ENCODE peak calls at places on chromosome 21, in eight cellular contexts. P is left ventricle myocardium inferior; J is GM23248; K is body of pancreas; Q is CD8-positive, alpha-beta memory T cell; G is ovary; W is HepG2; T is naive thymus-derived CD4-positive, alpha-beta T cell. B is an unnamed sample. For H3K36me3, the result is how much of the 10 kb centered on the place peaks cover.

GRCh38 chr21:37447288-37447936 is 80.8 kb downstream of the DYRK1A start:
- DNase-seq in P (no peak), J (no peak), K (no peak), Q (no peak), G (no peak), W (no peak), T (no peak), B (no peak)

GRCh38 chr21:42456457-42456856 is 39.6 kb downstream of the RSPH1 start:
- DNase-seq in P (no peak), J (no peak), K (no peak), Q (no peak), G (no peak), W (no peak), T (peak), B (peak)

GRCh38 chr21:34333150-34333739 is 30.6 kb upstream of the KCNE2 start:
- DNase-seq in P (no peak), J (no peak), K (no peak), Q (no peak), G (no peak), W (no peak), T (no peak), B (no peak)

GRCh38 chr21:42298237-42298636 is 17.0 kb downstream of the TFF3 start:
- DNase-seq in P (no peak), J (no peak), K (no peak), Q (no peak), G (no peak), W (no peak), T (no peak), B (peak)

GRCh38 chr21:33801424-33802405 is 113.9 kb downstream of the ATP5PO start:
- DNase-seq in P (no peak), J (peak), K (peak), Q (no peak), G (no peak), W (peak), T (no peak), B (peak)

GRCh38 chr21:40562603-40563002 is 284.4 kb downstream of the DSCAM start:
- DNase-seq in P (no peak), J (no peak), K (no peak), Q (no peak), G (no peak), W (no peak), T (no peak), B (no peak)

GRCh38 chr21:38179504-38179900 is 77.3 kb upstream of the KCNJ15 start:
- DNase-seq in P (no peak), J (peak), K (no peak), Q (no peak), G (no peak), W (no peak), T (no peak), B (no peak)

GRCh38 chr21:15437873-15438272 is 291.9 kb upstream of the USP25 start:
- DNase-seq in P (no peak), J (peak), K (no peak), Q (no peak), G (no peak), W (no peak), T (no peak), B (no peak)

GRCh38 chr21:37675202-37675801 is 241.0 kb downstream of the KCNJ6 start:
- DNase-seq in P (peak), J (peak), K (peak), Q (peak), G (peak), W (no peak), T (peak), B (peak)

GRCh38 chr21:38139380-38140168 is 117.2 kb upstream of the KCNJ15 start:
- DNase-seq in P (no peak), J (peak), K (no peak), Q (no peak), G (no peak), W (peak), T (no peak), B (no peak)

GRCh38 chr21:28832013-28832714 is 160.5 kb downstream of the LTN1 start:
- DNase-seq in P (no peak), J (peak), K (no peak), Q (no peak), G (no peak), W (peak), T (no peak), B (no peak)

GRCh38 chr21:31184462-31184861 is 146.2 kb upstream of the KRTAP19-8 start:
- DNase-seq in P (no peak), J (no peak), K (no peak), Q (peak), G (no peak), W (no peak), T (peak), B (no peak)

GRCh38 chr21:38930838-38931237 is 125.1 kb downstream of the ETS2 start:
- DNase-seq in P (no peak), J (peak), K (no peak), Q (no peak), G (no peak), W (no peak), T (no peak), B (no peak)

GRCh38 chr21:25689226-25689625 is 45.5 kb downstream of the ATP5PF start:
- DNase-seq in P (no peak), J (peak), K (no peak), Q (no peak), G (no peak), W (no peak), T (no peak), B (no peak)

GRCh38 chr21:30446969-30447368 is 6.9 kb downstream of the KRTAP15-1 start:
- DNase-seq in P (no peak), J (no peak), K (no peak), Q (no peak), G (no peak), W (no peak), T (no peak), B (no peak)

GRCh38 chr21:37166733-37167132 is 93.7 kb downstream of the TTC3 start:
- DNase-seq in P (no peak), J (no peak), K (no peak), Q (no peak), G (no peak), W (no peak), T (no peak), B (peak)

GRCh38 chr21:28884481-28884880 is 108.2 kb downstream of the LTN1 start:
- DNase-seq in P (no peak), J (peak), K (no peak), Q (no peak), G (no peak), W (no peak), T (peak), B (no peak)

GRCh38 chr21:15617968-15618367 is 111.8 kb upstream of the USP25 start:
- DNase-seq in P (no peak), J (peak), K (no peak), Q (no peak), G (no peak), W (no peak), T (no peak), B (no peak)

GRCh38 chr21:30146558-30147282 is 19.9 kb downstream of the CLDN17 start:
- DNase-seq in P (no peak), J (no peak), K (no peak), Q (no peak), G (no peak), W (no peak), T (no peak), B (no peak)

GRCh38 chr21:15457962-15458361 is 271.8 kb upstream of the USP25 start:
- DNase-seq in P (no peak), J (no peak), K (no peak), Q (no peak), G (no peak), W (no peak), T (no peak), B (no peak)

GRCh38 chr21:26091480-26092018 is 79.0 kb downstream of the APP start:
- DNase-seq in P (no peak), J (no peak), K (no peak), Q (no peak), G (no peak), W (no peak), T (no peak), B (no peak)

GRCh38 chr21:41507521-41508414 is at the start of gene TMPRSS2:
- DNase-seq in P (no peak), J (no peak), K (peak), Q (no peak), G (no peak), W (no peak), T (no peak), B (peak)

GRCh38 chr21:41168391-41169257 is 664 bp downstream of the BACE2 start:
- DNase-seq in P (peak), J (peak), K (peak), Q (no peak), G (peak), W (no peak), T (no peak), B (peak)

GRCh38 chr21:42379425-42380215 is 13.3 kb upstream of the TFF1 start:
- DNase-seq in P (no peak), J (no peak), K (no peak), Q (no peak), G (no peak), W (no peak), T (no peak), B (no peak)

GRCh38 chr21:41431788-41432548 is 5.9 kb downstream of the MX1 start:
- DNase-seq in P (no peak), J (no peak), K (no peak), Q (no peak), G (no peak), W (no peak), T (no peak), B (no peak)

GRCh38 chr21:22657786-22658185 is 1659.6 kb downstream of the NCAM2 start:
- DNase-seq in P (no peak), J (no peak), K (no peak), Q (no peak), G (no peak), W (no peak), T (no peak), B (no peak)

GRCh38 chr21:42287193-42288083 is 27.8 kb downstream of the TFF3 start:
- DNase-seq in P (no peak), J (no peak), K (no peak), Q (no peak), G (no peak), W (no peak), T (no peak), B (no peak)

GRCh38 chr21:41953831-41954653 is at the start of gene C2CD2:
- DNase-seq in P (peak), J (peak), K (peak), Q (no peak), G (peak), W (peak), T (no peak), B (peak)

GRCh38 chr21:37915941-37916794 is at the start of gene KCNJ6:
- DNase-seq in P (no peak), J (peak), K (peak), Q (no peak), G (no peak), W (no peak), T (no peak), B (peak)

GRCh38 chr21:41726970-41727783 is 39.7 kb downstream of the RIPK4 start:
- DNase-seq in P (peak), J (peak), K (peak), Q (no peak), G (no peak), W (peak), T (no peak), B (no peak)

GRCh38 chr21:44443291-44443890 is 11.9 kb upstream of the LRRC3 start:
- DNase-seq in P (peak), J (no peak), K (no peak), Q (no peak), G (no peak), W (no peak), T (no peak), B (no peak)

GRCh38 chr21:44442266-44443125 is 12.8 kb upstream of the LRRC3 start:
- DNase-seq in P (no peak), J (no peak), K (no peak), Q (no peak), G (no peak), W (no peak), T (no peak), B (no peak)

GRCh38 chr21:44443891-44444285 is 11.4 kb upstream of the LRRC3 start:
- DNase-seq in P (peak), J (no peak), K (no peak), Q (no peak), G (no peak), W (no peak), T (no peak), B (no peak)

GRCh38 chr21:44445413-44445812 is 9.9 kb upstream of the LRRC3 start:
- DNase-seq in P (peak), J (no peak), K (no peak), Q (no peak), G (no peak), W (no peak), T (no peak), B (no peak)

DNA sequence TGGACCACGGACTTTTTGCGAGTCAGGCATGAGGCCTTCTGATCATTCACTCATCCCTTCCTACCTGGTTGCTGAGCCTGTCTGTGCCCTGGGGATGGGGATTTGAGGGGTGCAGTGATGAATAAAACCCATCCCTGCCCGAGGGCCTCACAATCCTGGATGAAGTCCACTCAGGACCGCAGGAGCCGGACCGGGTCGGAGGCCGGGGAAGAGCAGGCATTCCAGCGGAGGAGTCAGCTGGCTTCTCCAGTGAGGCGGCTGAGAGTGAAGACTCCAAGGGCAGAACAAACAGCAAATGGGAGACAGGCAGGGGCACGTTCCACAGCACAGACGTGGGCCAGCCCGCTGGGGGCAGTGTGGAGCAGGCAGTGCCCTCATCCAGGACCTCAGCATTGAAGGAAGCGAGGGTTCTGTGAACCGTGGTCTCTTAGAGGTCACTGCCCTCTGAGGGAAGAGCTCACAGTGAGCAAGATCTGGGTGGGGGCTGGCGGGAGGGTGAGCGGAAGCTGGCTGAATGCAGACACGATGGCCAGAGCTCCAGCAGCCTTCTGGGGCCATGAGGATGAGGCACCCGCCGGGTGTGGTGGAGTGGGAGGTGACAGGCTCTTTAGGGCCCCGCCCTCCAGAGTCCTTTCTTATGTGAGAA is 10.9 kb upstream of the LRRC3 start:
- DNase-seq in P (peak), J (no peak), K (no peak), Q (no peak), G (no peak), W (peak), T (no peak), B (peak)
- H3K36me3 ChIP-seq in P (under half), J (under half), K (under half), Q (under half), G (under half), W (under half), T (under half), B (under half)

DNA sequence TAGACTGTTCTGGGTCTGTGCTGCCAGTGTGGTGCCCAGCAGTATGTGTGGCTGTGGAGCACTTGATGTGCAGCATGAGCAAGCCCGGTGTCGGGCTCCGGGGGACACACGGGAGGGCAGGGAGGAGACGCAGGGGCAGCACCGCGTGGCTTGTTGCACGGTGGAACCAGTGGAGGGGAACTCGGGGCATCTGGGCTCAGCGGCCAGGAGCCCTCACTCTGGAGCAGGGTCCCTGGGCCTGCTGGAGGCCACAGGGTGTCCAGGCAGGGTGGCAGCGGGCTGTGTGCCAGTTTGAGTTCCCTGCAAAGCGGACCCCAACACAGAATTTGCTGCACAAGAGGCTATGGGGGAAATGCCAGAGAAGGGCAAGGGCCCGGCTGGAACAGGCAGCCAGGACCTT is 30.6 kb downstream of the PCNT start:
- DNase-seq in P (no peak), J (no peak), K (no peak), Q (no peak), G (no peak), W (no peak), T (no peak), B (no peak)
- H3K36me3 ChIP-seq in P (half or more), J (under half), K (under half), Q (under half), G (under half), W (under half), T (half or more), B (half or more)

DNA sequence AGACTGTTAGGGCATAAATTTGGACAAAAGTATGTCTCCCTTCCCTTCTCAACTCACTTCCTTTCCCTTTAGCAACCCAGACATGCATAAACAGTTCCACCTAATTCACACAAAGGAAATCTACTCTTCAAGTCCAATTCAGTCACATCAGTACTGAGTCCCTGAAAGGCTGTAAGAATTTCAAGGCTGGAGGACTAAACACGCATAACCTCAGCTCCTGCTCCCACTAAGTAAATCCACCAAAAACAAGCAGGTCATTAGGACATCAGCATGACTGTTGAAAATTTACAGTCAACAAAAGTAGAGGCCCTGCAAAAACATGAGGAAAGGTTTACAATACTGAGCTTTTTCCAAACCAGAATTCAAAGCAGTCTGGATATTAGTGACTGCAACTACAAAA is 18.4 kb downstream of the SETD4 start:
- DNase-seq in P (no peak), J (no peak), K (no peak), Q (no peak), G (no peak), W (peak), T (no peak), B (no peak)
- H3K36me3 ChIP-seq in P (half or more), J (under half), K (under half), Q (under half), G (under half), W (under half), T (half or more), B (half or more)

GRCh38 chr21:43755820-43756594 is 20.1 kb downstream of the CSTB start:
- DNase-seq in P (no peak), J (no peak), K (no peak), Q (no peak), G (no peak), W (no peak), T (no peak), B (no peak)
- H3K36me3 ChIP-seq in P (half or more), J (under half), K (under half), Q (under half), G (under half), W (under half), T (half or more), B (under half)

GRCh38 chr21:32350211-32350980 is 42.4 kb downstream of the URB1 start:
- DNase-seq in P (no peak), J (no peak), K (no peak), Q (no peak), G (no peak), W (no peak), T (no peak), B (no peak)

GRCh38 chr21:32347351-32347750 is 45.5 kb downstream of the URB1 start:
- DNase-seq in P (no peak), J (no peak), K (peak), Q (no peak), G (no peak), W (no peak), T (no peak), B (no peak)

GRCh38 chr21:32349333-32349944 is 43.4 kb downstream of the URB1 start:
- DNase-seq in P (no peak), J (no peak), K (no peak), Q (no peak), G (no peak), W (no peak), T (no peak), B (no peak)

GRCh38 chr21:32347887-32348450 is 44.8 kb downstream of the URB1 start:
- DNase-seq in P (no peak), J (no peak), K (no peak), Q (no peak), G (no peak), W (no peak), T (no peak), B (no peak)

GRCh38 chr21:32348604-32349332 is 44.0 kb downstream of the URB1 start:
- DNase-seq in P (no peak), J (no peak), K (peak), Q (no peak), G (no peak), W (no peak), T (no peak), B (no peak)
- H3K36me3 ChIP-seq in P (half or more), J (half or more), K (under half), Q (half or more), G (under half), W (half or more), T (half or more), B (half or more)

B was measured in endodermal cell.